ENCODE peak calls at places on chromosome 17, in six cellular contexts. I is cardiac muscle cell, Z is hippocampal formation, Q is NCI-H1694, N is GM23338, O is HEK293T. S is an unnamed sample.

GRCh38 chr17:35022536-35023063 is 40.9 kb downstream of the RFFL start:
- DNase-seq in I (peak; percentile 84), Z (peak; percentile 87), Q (no peak), N (no peak), O (no peak), S (peak; percentile 81)

GRCh38 chr17:64641499-64641898 is 20.6 kb downstream of the SMURF2 start:
- DNase-seq in I (peak; percentile 87), Z (no peak), Q (no peak), N (no peak), O (peak; percentile 70), S (peak; percentile 78)

GRCh38 chr17:56661906-56662305 is 68.4 kb downstream of the NOG start:
- DNase-seq in I (no peak), Z (no peak), Q (no peak), N (no peak), O (no peak), S (no peak)

GRCh38 chr17:75900691-75901533 is 3.8 kb downstream of the MRPL38 start:
- DNase-seq in I (no peak), Z (no peak), Q (no peak), N (no peak), O (no peak), S (no peak)

GRCh38 chr17:12320286-12320685 is 299.6 kb downstream of the MAP2K4 start:
- DNase-seq in I (no peak), Z (no peak), Q (no peak), N (no peak), O (no peak), S (peak; percentile 20)

GRCh38 chr17:43371227-43371821 is 27.5 kb upstream of the ARL4D start:
- DNase-seq in I (no peak), Z (no peak), Q (no peak), N (no peak), O (no peak), S (no peak)

GRCh38 chr17:40351185-40352043 is 13.1 kb downstream of the GJD3 start:
- DNase-seq in I (no peak), Z (no peak), Q (no peak), N (no peak), O (no peak), S (no peak)

GRCh38 chr17:2337811-2338657 is 733 bp downstream of the SGSM2 start:
- DNase-seq in I (peak; percentile 62), Z (peak; percentile 38), Q (no peak), N (peak; percentile 77), O (peak; percentile 66), S (peak; percentile 85)

GRCh38 chr17:18246880-18247612 is 11.5 kb downstream of the FLII start:
- DNase-seq in I (peak; percentile 47), Z (no peak), Q (no peak), N (peak; percentile 97), O (peak; percentile 66), S (peak; percentile 47)

GRCh38 chr17:82497483-82498405 is 21.8 kb upstream of the FOXK2 start:
- DNase-seq in I (peak; percentile 46), Z (no peak), Q (no peak), N (peak; percentile 59), O (peak; percentile 71), S (peak; percentile 15)

GRCh38 chr17:48484850-48485249 is 46.0 kb downstream of the HOXB1 start:
- DNase-seq in I (no peak), Z (no peak), Q (no peak), N (no peak), O (no peak), S (no peak)

GRCh38 chr17:78338860-78339259 is 21.0 kb downstream of the SOCS3 start:
- DNase-seq in I (no peak), Z (no peak), Q (no peak), N (no peak), O (no peak), S (no peak)

GRCh38 chr17:79019260-79019630 is 4.7 kb upstream of the C1QTNF1 start:
- DNase-seq in I (no peak), Z (no peak), Q (no peak), N (no peak), O (no peak), S (no peak)

GRCh38 chr17:78753316-78754250 is 28.5 kb downstream of the CYTH1 start:
- DNase-seq in I (no peak), Z (no peak), Q (no peak), N (no peak), O (no peak), S (no peak)

GRCh38 chr17:3754458-3755334 is 31.0 kb downstream of the HASPIN start:
- DNase-seq in I (no peak), Z (no peak), Q (no peak), N (peak; percentile 100), O (peak; percentile 90), S (no peak)

GRCh38 chr17:80990921-80991644 is 558 bp upstream of the CHMP6 start:
- DNase-seq in I (no peak), Z (no peak), Q (no peak), N (no peak), O (no peak), S (no peak)

GRCh38 chr17:29383687-29384086 is 6.5 kb upstream of the TAOK1 start:
- DNase-seq in I (no peak), Z (no peak), Q (no peak), N (no peak), O (no peak), S (peak; percentile 45)

GRCh38 chr17:69246726-69247375 is 18.2 kb upstream of the ABCA10 start:
- DNase-seq in I (peak; percentile 76), Z (no peak), Q (peak; percentile 77), N (peak; percentile 79), O (peak; percentile 14), S (peak; percentile 37)

GRCh38 chr17:44220211-44221071 is 966 bp upstream of the UBTF start:
- DNase-seq in I (peak; percentile 71), Z (peak; percentile 74), Q (no peak), N (peak; percentile 61), O (peak; percentile 46), S (peak; percentile 51)

GRCh38 chr17:4161560-4162221 is 18.7 kb downstream of the CYB5D2 start:
- DNase-seq in I (no peak), Z (no peak), Q (no peak), N (peak; percentile 19), O (no peak), S (peak; percentile 15)

GRCh38 chr17:28948342-28948741 is 3.0 kb downstream of the PHF12 start:
- DNase-seq in I (no peak), Z (no peak), Q (no peak), N (no peak), O (no peak), S (no peak)

GRCh38 chr17:27157297-27157696 is 136.6 kb upstream of the WSB1 start:
- DNase-seq in I (no peak), Z (no peak), Q (no peak), N (no peak), O (no peak), S (no peak)

GRCh38 chr17:42459983-42460300 is 1.3 kb downstream of the ATP6V0A1 start:
- DNase-seq in I (peak; percentile 63), Z (no peak), Q (peak; percentile 34), N (no peak), O (peak; percentile 17), S (peak; percentile 42)

S was measured in AG08395.